ENCODE peak calls at places on chromosomes 2 and 18, in six cellular contexts. T, D, G, R, U and N are unnamed samples.
A peak's percentile ranks its signal among the peaks of the same experiment; 100 is the strongest.

GRCh38 chr18:39862341-39862740 is 2092.7 kb upstream of the PIK3C3 start:
- DNase-seq in T (no peak), D (no peak), G (no peak), R (no peak), U (no peak), N (peak; percentile 7)

GRCh38 chr2:75424936-75425619 is 135.7 kb downstream of the EVA1A start:
- DNase-seq in T (peak; percentile 71), D (peak; percentile 76), G (peak; percentile 86), R (no peak), U (no peak), N (peak; percentile 3)

GRCh38 chr2:151357359-151357758 is at the start of gene TNFAIP6:
- DNase-seq in T (no peak), D (no peak), G (no peak), R (no peak), U (no peak), N (peak; percentile 96)

GRCh38 chr2:207960090-207960489 is 65.2 kb downstream of the PLEKHM3 start:
- DNase-seq in T (no peak), D (no peak), G (peak; percentile 39), R (no peak), U (no peak), N (no peak)

GRCh38 chr18:26686532-26686931 is 138.2 kb upstream of the KCTD1 start:
- DNase-seq in T (no peak), D (no peak), G (no peak), R (no peak), U (no peak), N (no peak)

GRCh38 chr2:231615058-231615671 is 22.5 kb downstream of the TEX44 start:
- DNase-seq in T (peak; percentile 69), D (peak; percentile 62), G (no peak), R (no peak), U (no peak), N (no peak)

GRCh38 chr2:3703236-3703682 is at the start of gene DCDC2C:
- DNase-seq in T (no peak), D (no peak), G (no peak), R (no peak), U (no peak), N (no peak)

GRCh38 chr2:224151161-224151560 is 112.1 kb upstream of the SERPINE2 start:
- DNase-seq in T (no peak), D (no peak), G (no peak), R (no peak), U (no peak), N (no peak)

GRCh38 chr2:237280235-237280634 is 133.7 kb downstream of the COL6A3 start:
- DNase-seq in T (no peak), D (no peak), G (no peak), R (no peak), U (no peak), N (peak; percentile 99)

GRCh38 chr2:168545439-168546082 is 89.5 kb downstream of the CERS6 start:
- DNase-seq in T (no peak), D (peak; percentile 49), G (no peak), R (peak; percentile 12), U (no peak), N (peak; percentile 88)

GRCh38 chr2:10035053-10035422 is 8.3 kb upstream of the KLF11 start:
- DNase-seq in T (no peak), D (no peak), G (no peak), R (no peak), U (no peak), N (no peak)

GRCh38 chr2:184566716-184567115 is 31.6 kb upstream of the ZNF804A start:
- DNase-seq in T (no peak), D (no peak), G (no peak), R (no peak), U (no peak), N (no peak)

GRCh38 chr2:178005756-178006155 is 66.8 kb downstream of the PDE11A start:
- DNase-seq in T (no peak), D (no peak), G (no peak), R (no peak), U (no peak), N (no peak)

GRCh38 chr2:112601754-112602153 is 17.3 kb downstream of the CHCHD5 start:
- DNase-seq in T (no peak), D (no peak), G (no peak), R (no peak), U (no peak), N (no peak)

GRCh38 chr2:62826141-62826540 is 120.6 kb downstream of the EHBP1 start:
- DNase-seq in T (no peak), D (no peak), G (no peak), R (peak; percentile 8), U (no peak), N (peak; percentile 85)

GRCh38 chr2:183123117-183123958 is 905 bp upstream of the NUP35 start:
- DNase-seq in T (no peak), D (no peak), G (no peak), R (no peak), U (no peak), N (no peak)

GRCh38 chr18:37572736-37573135 is 7.1 kb upstream of the CELF4 start:
- DNase-seq in T (no peak), D (no peak), G (no peak), R (no peak), U (no peak), N (no peak)

GRCh38 chr18:46250084-46250811 is 146.1 kb downstream of the HAUS1 start:
- DNase-seq in T (no peak), D (no peak), G (peak; percentile 94), R (no peak), U (peak; percentile 96), N (peak; percentile 92)

GRCh38 chr2:98915751-98916358 is 20.2 kb downstream of the CRACDL start:
- DNase-seq in T (no peak), D (no peak), G (no peak), R (no peak), U (no peak), N (peak; percentile 41)

GRCh38 chr2:189624648-189625355 is 36.5 kb upstream of the ASNSD1 start:
- DNase-seq in T (no peak), D (no peak), G (no peak), R (no peak), U (no peak), N (no peak)

GRCh38 chr2:16908671-16909070 is 243.0 kb upstream of the CYRIA start:
- DNase-seq in T (no peak), D (no peak), G (no peak), R (no peak), U (no peak), N (peak; percentile 22)

GRCh38 chr18:76519156-76519549 is 24.1 kb upstream of the ZNF516 start:
- DNase-seq in T (no peak), D (peak; percentile 65), G (no peak), R (no peak), U (no peak), N (peak; percentile 56)

GRCh38 chr2:8452979-8453903 is 228.6 kb upstream of the ID2 start:
- DNase-seq in T (no peak), D (no peak), G (no peak), R (no peak), U (no peak), N (peak; percentile 63)

GRCh38 chr2:118530976-118531375 is 316.5 kb downstream of the EN1 start:
- DNase-seq in T (no peak), D (no peak), G (no peak), R (no peak), U (no peak), N (peak; percentile 76)

GRCh38 chr18:9638886-9639285 is 24.5 kb upstream of the PPP4R1 start:
- DNase-seq in T (no peak), D (no peak), G (no peak), R (no peak), U (no peak), N (no peak)

GRCh38 chr2:53515435-53516332 is 251.9 kb upstream of the CHAC2 start:
- DNase-seq in T (peak; percentile 48), D (peak; percentile 39), G (peak; percentile 49), R (no peak), U (no peak), N (peak; percentile 13)

GRCh38 chr18:28382215-28382879 is 205.4 kb upstream of the CDH2 start:
- DNase-seq in T (no peak), D (no peak), G (no peak), R (no peak), U (no peak), N (no peak)

GRCh38 chr2:68743531-68743930 is 8.9 kb downstream of the ARHGAP25 start:
- DNase-seq in T (no peak), D (no peak), G (no peak), R (no peak), U (no peak), N (no peak)
- H2AFZ ChIP-seq in T (no peak overlapping the region), D (no peak overlapping the region), G (no peak overlapping the region), R (no peak overlapping the region), U (no peak overlapping the region), N (no peak overlapping the region)

GRCh38 chr18:13801260-13801601 is 22.7 kb upstream of the MC5R start:
- DNase-seq in T (no peak), D (no peak), G (no peak), R (no peak), U (no peak), N (no peak)
- H3K9ac ChIP-seq in T (no peak overlapping the region), D (no peak overlapping the region), G (peak overlapping the region; percentile 45), R (no peak overlapping the region), U (no peak overlapping the region), N (no peak overlapping the region)

GRCh38 chr2:170146784-170147183 is 31.2 kb upstream of the MYO3B start:
- DNase-seq in T (no peak), D (no peak), G (no peak), R (no peak), U (no peak), N (no peak)

GRCh38 chr2:170145191-170145590 is 32.8 kb upstream of the MYO3B start:
- DNase-seq in T (no peak), D (no peak), G (no peak), R (no peak), U (no peak), N (no peak)

GRCh38 chr2:170147576-170147975 is 30.4 kb upstream of the MYO3B start:
- DNase-seq in T (no peak), D (no peak), G (no peak), R (no peak), U (no peak), N (no peak)

GRCh38 chr2:170145675-170146432 is 32.1 kb upstream of the MYO3B start:
- DNase-seq in T (no peak), D (no peak), G (peak; percentile 83), R (no peak), U (no peak), N (no peak)

DNA sequence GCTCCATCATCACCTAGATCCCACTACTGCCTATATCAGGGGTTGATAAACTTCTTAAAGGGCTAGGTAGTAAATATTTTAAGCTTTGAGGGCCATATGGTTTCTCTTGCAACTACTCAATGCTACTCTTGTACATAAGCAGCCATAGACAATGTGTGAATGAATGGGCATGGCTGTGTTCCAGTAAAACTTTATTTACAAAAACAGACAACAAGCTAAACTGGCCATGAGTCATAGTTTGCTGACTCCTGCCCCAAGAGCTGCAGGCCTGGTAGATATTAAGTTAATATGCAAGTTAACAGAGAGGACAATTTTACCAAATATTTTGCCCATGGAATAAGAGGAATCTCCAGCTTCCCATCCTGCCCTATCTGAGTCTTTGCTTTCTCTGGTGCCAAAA is 29.8 kb upstream of the MYO3B start:
- DNase-seq in T (no peak), D (no peak), G (no peak), R (no peak), U (no peak), N (peak; percentile 53)
- H2AFZ ChIP-seq in T (no peak overlapping the region), D (no peak overlapping the region), G (no peak overlapping the region), R (no peak overlapping the region), U (no peak overlapping the region), N (no peak overlapping the region)

DNA sequence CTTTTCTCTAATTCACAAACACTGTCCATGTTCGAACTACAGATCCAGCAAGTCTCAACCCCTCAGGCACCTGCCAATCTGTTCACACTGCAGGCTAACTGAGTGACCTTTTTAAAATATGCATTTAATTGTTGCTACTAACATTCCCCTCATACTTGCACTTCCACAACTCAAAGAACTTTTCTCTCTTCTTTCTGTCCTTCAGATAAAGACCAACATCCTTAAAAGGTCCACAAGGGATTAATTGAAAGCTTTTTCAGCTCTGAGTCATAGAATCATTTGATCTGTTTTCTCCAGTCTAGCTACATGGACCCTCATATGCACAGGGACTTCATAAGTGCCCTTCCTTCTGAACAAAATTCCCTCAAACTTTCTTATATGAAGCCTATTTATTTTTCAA is 1321.2 kb downstream of the DPP10 start:
- DNase-seq in T (no peak), D (no peak), G (no peak), R (no peak), U (no peak), N (no peak)
- H3K9ac ChIP-seq in T (no peak overlapping the region), D (no peak overlapping the region), G (no peak overlapping the region), R (no peak overlapping the region), U (no peak overlapping the region), N (no peak overlapping the region)